ENCODE peak calls at places on chromosome 13, in nine cellular contexts. H is hepatocyte; N is T follicular helper cell; U is transverse colon; V is posterior cingulate gyrus; B is activated naive CD4-positive, alpha-beta T cell treated with anti-CD3 and anti-CD28 coated beads, Interleukin-2, amount 50 U/mL, for 16 hours; Q is naive thymus-derived CD8-positive, alpha-beta T cell; C is stimulated activated CD4-positive, alpha-beta T cell treated with anti-CD3 and anti-CD28 coated beads, Interleukin-1b, Interleukin-23, amount 100 ng/mL, for 24 hours; Z is RPMI7951. J is an unnamed sample.
A peak's percentile ranks its signal among the peaks of the same experiment; 100 is the strongest.

GRCh38 chr13:42715909-42716308 is 65.5 kb upstream of the FAM216B start:
- DNase-seq in B (no peak), C (no peak), U (no peak), N (no peak), Z (no peak), Q (no peak), V (no peak), H (no peak), J (no peak)

GRCh38 chr13:50518131-50518530 is 325.4 kb downstream of the DLEU7 start:
- DNase-seq in C (no peak), U (no peak), Z (no peak), B (no peak), Q (no peak), H (no peak), N (no peak), V (no peak), J (no peak)

GRCh38 chr13:20773194-20774080 is at the start of gene EEF1AKMT1:
- DNase-seq in N (peak; percentile 88), U (peak; percentile 96), C (peak; percentile 95), Q (peak; percentile 92), H (peak; percentile 97), V (peak; percentile 98), B (peak; percentile 95), Z (peak; percentile 86), J (peak; percentile 95)

GRCh38 chr13:74064805-74065204 is 69.4 kb downstream of the KLF12 start:
- DNase-seq in B (no peak), Z (no peak), U (no peak), H (no peak), C (no peak), V (no peak), Q (no peak), N (no peak), J (no peak)

GRCh38 chr13:49733181-49733951 is 42.1 kb upstream of the EBPL start:
- DNase-seq in V (no peak), H (peak; percentile 22), Z (no peak), B (no peak), C (no peak), U (no peak), Q (no peak), N (no peak), J (no peak)

GRCh38 chr13:22285867-22286632 is 615.2 kb downstream of the FGF9 start:
- DNase-seq in V (no peak), Z (no peak), Q (no peak), C (no peak), U (no peak), B (no peak), N (no peak), H (no peak), J (no peak)

GRCh38 chr13:27170521-27171243 is 929 bp downstream of the USP12 start:
- DNase-seq in N (no peak), H (peak; percentile 64), C (peak; percentile 12), B (peak; percentile 47), Z (peak; percentile 41), V (peak; percentile 74), U (peak; percentile 49), Q (no peak), J (peak; percentile 34)

GRCh38 chr13:49657241-49657641 is 28.9 kb downstream of the ARL11 start:
- DNase-seq in H (peak; percentile 16), Q (no peak), B (no peak), Z (no peak), N (no peak), U (no peak), V (no peak), C (no peak), J (no peak)

GRCh38 chr13:21475115-21475514 is 16.0 kb upstream of the ZDHHC20 start:
- DNase-seq in Z (no peak), H (no peak), C (no peak), V (no peak), U (no peak), Q (no peak), B (no peak), N (no peak), J (no peak)

GRCh38 chr13:98143601-98144500 is 957 bp downstream of the FARP1 start:
- DNase-seq in B (no peak), N (no peak), V (no peak), H (peak; percentile 62), Z (peak; percentile 69), Q (no peak), U (peak; percentile 23), C (no peak), J (no peak)

GRCh38 chr13:23069571-23069970 is 111.2 kb upstream of the SGCG start:
- DNase-seq in V (no peak), N (no peak), Q (no peak), U (no peak), C (no peak), B (no peak), H (no peak), Z (peak; percentile 18), J (no peak)

GRCh38 chr13:75705395-75705794 is 69.3 kb downstream of the LMO7 start:
- DNase-seq in U (no peak), N (no peak), H (no peak), Q (no peak), B (no peak), Z (peak; percentile 61), C (no peak), V (no peak), J (no peak)

GRCh38 chr13:106475852-106476251 is 59.6 kb downstream of the EFNB2 start:
- DNase-seq in Z (no peak), B (no peak), Q (no peak), V (no peak), U (no peak), C (no peak), N (no peak), H (peak; percentile 53), J (no peak)

GRCh38 chr13:45482571-45483173 is 17.9 kb downstream of the COG3 start:
- DNase-seq in H (no peak), Q (no peak), C (no peak), Z (peak; percentile 15), B (no peak), N (no peak), U (no peak), V (no peak), J (no peak)

GRCh38 chr13:101258071-101258470 is 158.2 kb downstream of the NALCN start:
- DNase-seq in Q (no peak), C (no peak), H (peak; percentile 5), U (no peak), N (no peak), V (peak; percentile 74), Z (peak; percentile 95), B (no peak), J (no peak)

GRCh38 chr13:71842003-71842402 is 25.0 kb downstream of the DACH1 start:
- DNase-seq in U (no peak), N (no peak), Q (no peak), V (no peak), B (no peak), C (no peak), Z (no peak), H (no peak), J (no peak)

GRCh38 chr13:28321751-28322150 is 173.2 kb downstream of the FLT1 start:
- DNase-seq in C (no peak), B (no peak), Q (no peak), V (no peak), U (no peak), H (no peak), N (no peak), Z (no peak), J (no peak)

GRCh38 chr13:95643814-95644598 is 500 bp downstream of the DZIP1 start:
- DNase-seq in U (no peak), H (peak; percentile 32), B (no peak), Q (no peak), Z (peak; percentile 40), C (no peak), N (no peak), V (peak; percentile 89), J (no peak)

GRCh38 chr13:50208826-50209335 is 193.6 kb downstream of the KCNRG start:
- DNase-seq in U (peak; percentile 21), N (no peak), H (peak; percentile 56), V (peak; percentile 67), C (no peak), Z (peak; percentile 82), B (no peak), Q (no peak), J (peak; percentile 32)

GRCh38 chr13:20401958-20402856 is 123.5 kb downstream of the CRYL1 start:
- DNase-seq in Q (no peak), H (no peak), N (no peak), V (peak; percentile 49), C (no peak), B (no peak), Z (no peak), U (no peak), J (peak; percentile 15)

GRCh38 chr13:41411536-41411935 is 45.8 kb upstream of the RGCC start:
- DNase-seq in Q (peak; percentile 23), N (no peak), B (no peak), Z (peak; percentile 59), H (peak; percentile 55), U (no peak), C (no peak), V (peak; percentile 83), J (no peak)

J was measured in stomach.